ENCODE peak calls at places on chromosomes 6 and 20, in eight cellular contexts. D, P, H, L, X, Q, O and I are unnamed samples.

GRCh38 chr6:6772751-6773150 is 184.2 kb downstream of the LY86 start:
- DNase-seq in X (no peak), L (no peak), H (no peak), O (no peak), D (no peak), Q (no peak), P (no peak), I (no peak)

GRCh38 chr6:89122625-89123024 is 4.8 kb upstream of the SRSF12 start:
- DNase-seq in Q (no peak), P (no peak), H (peak; percentile 36), X (peak; percentile 52), D (no peak), O (peak; percentile 58), L (no peak), I (no peak)

GRCh38 chr20:35179292-35180212 is 7.7 kb downstream of the PROCR start:
- DNase-seq in Q (no peak), O (no peak), X (no peak), H (no peak), P (no peak), D (no peak), L (no peak), I (no peak)

GRCh38 chr20:22248052-22248667 is 336.2 kb downstream of the FOXA2 start:
- DNase-seq in H (peak; percentile 33), D (no peak), Q (peak; percentile 45), X (peak; percentile 2), O (no peak), P (no peak), L (no peak), I (peak; percentile 3)

GRCh38 chr20:62603021-62603906 is 39.0 kb upstream of the SLCO4A1 start:
- DNase-seq in P (peak; percentile 72), H (peak; percentile 65), O (peak; percentile 15), D (peak; percentile 54), X (peak; percentile 86), L (peak; percentile 70), Q (no peak), I (no peak)

GRCh38 chr6:35477028-35477427 is 8.8 kb downstream of the RPL10A start:
- DNase-seq in D (no peak), X (no peak), O (no peak), Q (no peak), P (no peak), L (no peak), H (no peak), I (no peak)

GRCh38 chr6:67345946-67346345 is 1289.1 kb upstream of the ADGRB3 start:
- DNase-seq in D (no peak), O (no peak), P (no peak), Q (no peak), H (peak; percentile 51), X (no peak), L (no peak), I (no peak)

GRCh38 chr6:2858678-2859324 is 17.1 kb upstream of the SERPINB1 start:
- DNase-seq in P (no peak), H (no peak), D (no peak), X (peak; percentile 33), Q (no peak), O (no peak), L (no peak), I (no peak)

GRCh38 chr6:40550096-40550731 is 37.0 kb downstream of the LRFN2 start:
- DNase-seq in L (no peak), O (peak; percentile 66), P (no peak), Q (no peak), H (no peak), X (peak; percentile 46), D (no peak), I (peak; percentile 52)

GRCh38 chr6:28443112-28443773 is at the start of gene ZSCAN23:
- DNase-seq in L (peak; percentile 76), X (peak; percentile 76), D (peak; percentile 70), H (peak; percentile 85), O (peak; percentile 88), Q (peak; percentile 84), P (peak; percentile 83), I (peak; percentile 90)
- TF ChIP-seq CTCF in L (no peak), X (no peak), D (no peak), H (no peak), O (no peak), Q (no peak), P (no peak), I (peak; percentile 11)

GRCh38 chr20:45098096-45098773 is 2.7 kb downstream of the KCNS1 start:
- DNase-seq in H (peak; percentile 46), X (peak; percentile 23), O (peak; percentile 48), D (peak; percentile 56), P (no peak), Q (peak; percentile 65), L (no peak), I (peak; percentile 14)
- TF ChIP-seq CTCF in H (no peak), X (no peak), O (peak; percentile 16), D (no peak), P (no peak), Q (no peak), L (no peak), I (peak; percentile 48)

GRCh38 chr6:133856911-133857310 is 32.0 kb upstream of the TCF21 start:
- DNase-seq in Q (no peak), O (no peak), H (no peak), L (no peak), P (no peak), X (no peak), D (no peak), I (no peak)

GRCh38 chr6:133855599-133855972 is 33.3 kb upstream of the TCF21 start:
- DNase-seq in P (no peak), O (no peak), L (no peak), Q (no peak), X (no peak), D (no peak), H (no peak), I (no peak)

GRCh38 chr6:133855994-133856393 is 32.9 kb upstream of the TCF21 start:
- DNase-seq in X (no peak), O (no peak), P (no peak), L (no peak), D (no peak), H (no peak), Q (no peak), I (no peak)

GRCh38 chr6:133854167-133854632 is 34.7 kb upstream of the TCF21 start:
- DNase-seq in L (no peak), O (no peak), P (no peak), Q (no peak), H (no peak), D (no peak), X (no peak), I (no peak)

GRCh38 chr6:133854633-133855598 is 34.0 kb upstream of the TCF21 start:
- DNase-seq in L (no peak), O (no peak), H (no peak), X (no peak), P (no peak), D (no peak), Q (peak; percentile 44), I (no peak)
- TF ChIP-seq CTCF in L (no peak), O (no peak), H (no peak), X (no peak), P (no peak), D (no peak), Q (no peak), I (peak; percentile 41)

GRCh38 chr20:20226554-20226953 is 141.3 kb upstream of the INSM1 start:
- DNase-seq in D (no peak), Q (no peak), O (no peak), L (no peak), X (no peak), H (no peak), P (no peak), I (no peak)

GRCh38 chr20:20223981-20224380 is 143.9 kb upstream of the INSM1 start:
- DNase-seq in P (no peak), O (no peak), X (no peak), Q (no peak), L (no peak), H (no peak), D (no peak), I (no peak)

GRCh38 chr20:20227013-20227571 is 140.8 kb upstream of the INSM1 start:
- DNase-seq in O (no peak), X (no peak), Q (no peak), D (no peak), H (no peak), L (no peak), P (no peak), I (no peak)

GRCh38 chr20:20224806-20225205 is 143.1 kb upstream of the INSM1 start:
- DNase-seq in H (no peak), P (no peak), X (no peak), L (no peak), O (no peak), Q (no peak), D (no peak), I (no peak)

GRCh38 chr20:20225325-20225724 is 142.6 kb upstream of the INSM1 start:
- DNase-seq in P (no peak), D (no peak), H (no peak), L (no peak), O (no peak), Q (no peak), X (no peak), I (no peak)
- TF ChIP-seq CTCF in P (no peak), D (no peak), H (no peak), L (no peak), O (no peak), Q (no peak), X (no peak), I (no peak)